ENCODE peak calls at places on chromosomes 2 and 18, in five cellular contexts. One of them, this sample, is unnamed.

GRCh38 chr2:240569998-240570530 is 1.8 kb downstream of the RNPEPL1 start:
- DNase-seq in heart left ventricle: no peak
- DNase-seq in IMR-90: no peak
- DNase-seq in H1: no peak
- DNase-seq in thyroid gland: peak; percentile 0
- DNase-seq in this sample: no peak

GRCh38 chr2:59584958-59585357 is 968.5 kb downstream of the BCL11A start:
- DNase-seq in H1: peak; percentile 59
- DNase-seq in thyroid gland: peak; percentile 7
- DNase-seq in heart left ventricle: no peak
- DNase-seq in IMR-90: no peak
- DNase-seq in this sample: no peak

GRCh38 chr2:202135111-202135874 is 62.2 kb downstream of the KIAA2012 start:
- DNase-seq in H1: no peak
- DNase-seq in heart left ventricle: peak; percentile 79
- DNase-seq in thyroid gland: peak; percentile 36
- DNase-seq in IMR-90: peak; percentile 100
- DNase-seq in this sample: no peak

GRCh38 chr2:182240862-182241371 is 185.9 kb downstream of the PDE1A start:
- DNase-seq in IMR-90: peak; percentile 27
- DNase-seq in heart left ventricle: no peak
- DNase-seq in H1: peak; percentile 10
- DNase-seq in thyroid gland: peak; percentile 63
- DNase-seq in this sample: no peak

GRCh38 chr2:217707116-217707742 is 295.6 kb downstream of the TNS1 start:
- DNase-seq in thyroid gland: peak; percentile 48
- DNase-seq in H1: no peak
- DNase-seq in IMR-90: peak; percentile 56
- DNase-seq in heart left ventricle: no peak
- DNase-seq in this sample: no peak

GRCh38 chr2:8453904-8454302 is 228.0 kb upstream of the ID2 start:
- DNase-seq in IMR-90: peak; percentile 8
- DNase-seq in heart left ventricle: no peak
- DNase-seq in H1: no peak
- DNase-seq in thyroid gland: no peak
- DNase-seq in this sample: no peak

GRCh38 chr2:174603280-174603679 is 5.7 kb upstream of the WIPF1 start:
- DNase-seq in IMR-90: peak; percentile 67
- DNase-seq in thyroid gland: peak; percentile 62
- DNase-seq in H1: no peak
- DNase-seq in heart left ventricle: peak; percentile 59
- DNase-seq in this sample: no peak

GRCh38 chr18:61085751-61086150 is 247.5 kb upstream of the CDH20 start:
- DNase-seq in H1: no peak
- DNase-seq in IMR-90: no peak
- DNase-seq in heart left ventricle: no peak
- DNase-seq in thyroid gland: no peak
- DNase-seq in this sample: no peak

GRCh38 chr18:52979888-52980287 is 639.9 kb downstream of the DCC start:
- DNase-seq in heart left ventricle: no peak
- DNase-seq in IMR-90: no peak
- DNase-seq in H1: no peak
- DNase-seq in thyroid gland: no peak
- DNase-seq in this sample: no peak

GRCh38 chr2:200798519-200798918 is 13.2 kb upstream of the BZW1 start:
- DNase-seq in heart left ventricle: no peak
- DNase-seq in IMR-90: no peak
- DNase-seq in H1: no peak
- DNase-seq in thyroid gland: no peak
- DNase-seq in this sample: no peak

GRCh38 chr2:160507464-160507863 is 13.9 kb upstream of the RBMS1 start:
- DNase-seq in thyroid gland: no peak
- DNase-seq in IMR-90: no peak
- DNase-seq in heart left ventricle: no peak
- DNase-seq in H1: no peak
- DNase-seq in this sample: no peak

GRCh38 chr2:226652388-226652787 is 147.2 kb downstream of the IRS1 start:
- DNase-seq in thyroid gland: no peak
- DNase-seq in IMR-90: peak; percentile 97
- DNase-seq in H1: no peak
- DNase-seq in heart left ventricle: no peak
- DNase-seq in this sample: no peak

GRCh38 chr18:21943456-21943855 is 202.9 kb downstream of the MIB1 start:
- DNase-seq in heart left ventricle: no peak
- DNase-seq in IMR-90: no peak
- DNase-seq in thyroid gland: no peak
- DNase-seq in H1: no peak
- DNase-seq in this sample: no peak

GRCh38 chr18:9594782-9595181 is 19.6 kb downstream of the PPP4R1 start:
- DNase-seq in IMR-90: peak; percentile 58
- DNase-seq in heart left ventricle: no peak
- DNase-seq in H1: no peak
- DNase-seq in thyroid gland: no peak
- DNase-seq in this sample: no peak

GRCh38 chr2:72809095-72809494 is 16.7 kb downstream of the EXOC6B start:
- DNase-seq in IMR-90: no peak
- DNase-seq in H1: no peak
- DNase-seq in thyroid gland: no peak
- DNase-seq in heart left ventricle: no peak
- DNase-seq in this sample: no peak

GRCh38 chr18:5720132-5720531 is 175.2 kb downstream of the TMEM200C start:
- DNase-seq in heart left ventricle: no peak
- DNase-seq in H1: no peak
- DNase-seq in IMR-90: no peak
- DNase-seq in thyroid gland: no peak
- DNase-seq in this sample: no peak

GRCh38 chr2:170895023-170895759 is 33.9 kb upstream of the GORASP2 start:
- DNase-seq in heart left ventricle: no peak
- DNase-seq in thyroid gland: no peak
- DNase-seq in IMR-90: no peak
- DNase-seq in H1: no peak
- DNase-seq in this sample: no peak

GRCh38 chr2:242020196-242021004 is 150.9 kb downstream of the RTP5 start:
- DNase-seq in heart left ventricle: no peak
- DNase-seq in IMR-90: no peak
- DNase-seq in thyroid gland: peak; percentile 6
- DNase-seq in H1: no peak
- DNase-seq in this sample: no peak

GRCh38 chr18:58605027-58606020 is 23.6 kb downstream of the ALPK2 start:
- DNase-seq in H1: no peak
- DNase-seq in thyroid gland: no peak
- DNase-seq in IMR-90: peak; percentile 87
- DNase-seq in heart left ventricle: no peak
- DNase-seq in this sample: no peak

GRCh38 chr2:11819235-11819729 is 72.8 kb downstream of the LPIN1 start:
- DNase-seq in H1: no peak
- DNase-seq in IMR-90: no peak
- DNase-seq in heart left ventricle: no peak
- DNase-seq in thyroid gland: no peak
- DNase-seq in this sample: no peak

GRCh38 chr18:45958730-45959129 is 8.4 kb downstream of the EPG5 start:
- DNase-seq in H1: no peak
- DNase-seq in heart left ventricle: no peak
- DNase-seq in IMR-90: peak; percentile 55
- DNase-seq in thyroid gland: no peak
- DNase-seq in this sample: no peak

GRCh38 chr18:74796928-74797576 is 199.4 kb downstream of the ZNF407 start:
- DNase-seq in IMR-90: peak; percentile 79
- DNase-seq in thyroid gland: no peak
- DNase-seq in heart left ventricle: no peak
- DNase-seq in H1: no peak
- DNase-seq in this sample: no peak

GRCh38 chr2:23564618-23564967 is 179.6 kb downstream of the KLHL29 start:
- DNase-seq in H1: no peak
- DNase-seq in thyroid gland: no peak
- DNase-seq in heart left ventricle: peak; percentile 47
- DNase-seq in IMR-90: no peak
- DNase-seq in this sample: no peak

GRCh38 chr2:23563673-23564617 is 179.0 kb downstream of the KLHL29 start:
- DNase-seq in IMR-90: peak; percentile 69
- DNase-seq in heart left ventricle: peak; percentile 79
- DNase-seq in thyroid gland: no peak
- DNase-seq in H1: no peak
- DNase-seq in this sample: no peak

GRCh38 chr2:23562143-23562542 is 177.2 kb downstream of the KLHL29 start:
- DNase-seq in thyroid gland: no peak
- DNase-seq in H1: no peak
- DNase-seq in IMR-90: no peak
- DNase-seq in heart left ventricle: no peak
- DNase-seq in this sample: no peak

GRCh38 chr2:23561544-23561943 is 176.6 kb downstream of the KLHL29 start:
- DNase-seq in IMR-90: no peak
- DNase-seq in thyroid gland: no peak
- DNase-seq in H1: no peak
- DNase-seq in heart left ventricle: no peak
- DNase-seq in this sample: no peak

GRCh38 chr2:23563151-23563550 is 178.2 kb downstream of the KLHL29 start:
- DNase-seq in thyroid gland: no peak
- DNase-seq in heart left ventricle: no peak
- DNase-seq in H1: no peak
- DNase-seq in IMR-90: no peak
- DNase-seq in this sample: no peak
- TF ChIP-seq CTCF in thyroid gland: no peak
- TF ChIP-seq CTCF in heart left ventricle: no peak
- TF ChIP-seq CTCF in H1: no peak
- TF ChIP-seq CTCF in IMR-90: no peak
- TF ChIP-seq CTCF in this sample: no peak

GRCh38 chr2:175865716-175866115 is 136.4 kb downstream of the LNPK start:
- DNase-seq in IMR-90: no peak
- DNase-seq in heart left ventricle: no peak
- DNase-seq in H1: no peak
- DNase-seq in thyroid gland: no peak
- DNase-seq in this sample: no peak
- H3K4me1 ChIP-seq in IMR-90: no peaks in the 10 kb centered on the region
- H3K4me1 ChIP-seq in heart left ventricle: peaks cover 1% of the 10 kb centered on the region
- H3K4me1 ChIP-seq in H1: no peaks in the 10 kb centered on the region
- H3K4me1 ChIP-seq in thyroid gland: no peaks in the 10 kb centered on the region
- H3K4me1 ChIP-seq in this sample: no peaks in the 10 kb centered on the region

GRCh38 chr2:46509804-46510203 is 30.4 kb downstream of the TMEM247 start:
- DNase-seq in IMR-90: no peak
- DNase-seq in thyroid gland: no peak
- DNase-seq in H1: no peak
- DNase-seq in heart left ventricle: no peak
- DNase-seq in this sample: no peak

GRCh38 chr2:46514738-46515137 is 35.4 kb downstream of the TMEM247 start:
- DNase-seq in thyroid gland: no peak
- DNase-seq in H1: no peak
- DNase-seq in heart left ventricle: no peak
- DNase-seq in IMR-90: no peak
- DNase-seq in this sample: no peak

GRCh38 chr2:46508734-46509133 is 29.4 kb downstream of the TMEM247 start:
- DNase-seq in heart left ventricle: no peak
- DNase-seq in thyroid gland: no peak
- DNase-seq in IMR-90: no peak
- DNase-seq in H1: no peak
- DNase-seq in this sample: no peak

GRCh38 chr2:46510596-46511177 is 31.3 kb downstream of the TMEM247 start:
- DNase-seq in thyroid gland: no peak
- DNase-seq in heart left ventricle: no peak
- DNase-seq in IMR-90: no peak
- DNase-seq in H1: no peak
- DNase-seq in this sample: no peak

GRCh38 chr2:46512185-46512584 is 32.8 kb downstream of the TMEM247 start:
- DNase-seq in thyroid gland: no peak
- DNase-seq in H1: no peak
- DNase-seq in heart left ventricle: no peak
- DNase-seq in IMR-90: no peak
- DNase-seq in this sample: no peak
- H3K27ac ChIP-seq in thyroid gland: no peak overlapping the region
- H3K27ac ChIP-seq in H1: no peak overlapping the region
- H3K27ac ChIP-seq in heart left ventricle: no peak overlapping the region
- H3K27ac ChIP-seq in IMR-90: no peak overlapping the region
- H3K27ac ChIP-seq in this sample: no peak overlapping the region

GRCh38 chr2:233448565-233448964 is 94.3 kb downstream of the DGKD start:
- DNase-seq in IMR-90: no peak
- DNase-seq in thyroid gland: no peak
- DNase-seq in heart left ventricle: no peak
- DNase-seq in H1: no peak
- DNase-seq in this sample: no peak

GRCh38 chr2:233447506-233448219 is 93.4 kb downstream of the DGKD start:
- DNase-seq in H1: no peak
- DNase-seq in heart left ventricle: no peak
- DNase-seq in IMR-90: no peak
- DNase-seq in thyroid gland: no peak
- DNase-seq in this sample: no peak

GRCh38 chr2:233449921-233450853 is 95.9 kb downstream of the DGKD start:
- DNase-seq in heart left ventricle: no peak
- DNase-seq in H1: no peak
- DNase-seq in thyroid gland: no peak
- DNase-seq in IMR-90: no peak
- DNase-seq in this sample: no peak

GRCh38 chr2:233448220-233448559 is 93.9 kb downstream of the DGKD start:
- DNase-seq in heart left ventricle: no peak
- DNase-seq in IMR-90: no peak
- DNase-seq in thyroid gland: no peak
- DNase-seq in H1: peak; percentile 15
- DNase-seq in this sample: no peak

GRCh38 chr2:233449071-233449901 is 95.0 kb downstream of the DGKD start:
- DNase-seq in thyroid gland: peak; percentile 49
- DNase-seq in IMR-90: peak; percentile 48
- DNase-seq in H1: peak; percentile 38
- DNase-seq in heart left ventricle: no peak
- DNase-seq in this sample: no peak
- TF ChIP-seq CTCF in thyroid gland: peak; percentile 63
- TF ChIP-seq CTCF in IMR-90: peak; percentile 82
- TF ChIP-seq CTCF in H1: peak; percentile 79
- TF ChIP-seq CTCF in heart left ventricle: peak; percentile 64
- TF ChIP-seq CTCF in this sample: peak; percentile 70

DNA sequence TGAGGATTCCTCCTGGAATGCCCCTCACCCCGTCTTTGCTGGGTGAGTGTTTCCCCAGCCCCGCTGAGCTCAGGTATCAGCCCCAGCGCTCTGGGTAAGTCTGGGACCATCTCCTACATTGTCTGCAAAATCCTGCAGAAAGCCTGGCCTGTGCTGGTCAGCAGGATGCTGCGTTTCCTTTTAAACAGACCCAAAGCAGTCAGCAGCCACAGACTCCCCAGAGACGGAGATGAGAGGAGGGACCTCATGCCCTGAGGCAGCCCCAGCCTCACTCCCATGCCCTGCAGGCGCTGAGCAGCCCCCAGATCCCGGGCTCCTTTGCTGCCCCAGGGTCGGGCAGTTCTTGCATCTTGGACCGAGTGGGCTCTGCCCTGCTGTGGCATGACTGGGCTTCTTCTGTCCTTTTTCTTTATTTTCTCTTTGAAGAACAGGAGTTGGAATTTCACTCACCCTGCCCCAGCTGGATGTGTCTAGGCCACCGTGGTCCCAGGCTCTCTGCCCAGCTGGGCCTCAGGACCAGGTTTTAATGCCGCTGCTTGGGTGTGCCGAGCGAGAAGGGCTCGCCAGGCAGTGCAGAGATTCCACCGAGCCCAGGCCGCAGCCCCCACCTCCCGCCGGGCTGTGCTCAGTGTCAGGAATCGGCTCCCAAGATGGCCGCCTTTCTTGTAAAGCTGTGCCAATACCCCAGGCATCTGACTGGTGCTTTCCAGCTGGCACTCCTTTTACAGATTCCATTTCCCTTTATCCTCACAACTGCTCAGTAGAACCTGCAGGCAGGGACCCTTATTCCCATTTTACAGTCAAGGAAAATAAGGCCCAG is 43.6 kb downstream of the ODC1 start:
- DNase-seq in thyroid gland: no peak
- DNase-seq in IMR-90: no peak
- DNase-seq in heart left ventricle: no peak
- DNase-seq in H1: no peak
- DNase-seq in this sample: no peak
- H3K4me1 ChIP-seq in thyroid gland: peaks cover 24% of the 10 kb centered on the region
- H3K4me1 ChIP-seq in IMR-90: peaks cover 24% of the 10 kb centered on the region
- H3K4me1 ChIP-seq in heart left ventricle: peaks cover 79% of the 10 kb centered on the region
- H3K4me1 ChIP-seq in H1: peaks cover 3% of the 10 kb centered on the region
- H3K4me1 ChIP-seq in this sample: peaks cover 81% of the 10 kb centered on the region